ENCODE peak calls at places on chromosomes 1 and 21, in nine cellular contexts. One of them, this sample, is unnamed. For H3K4me1, the result is how much of the 10 kb centered on the place peaks cover.

GRCh38 chr1:212566522-212567479 is 41.8 kb upstream of the ATF3 start:
- DNase-seq in astrocyte: peak
- DNase-seq in breast epithelium: no peak
- DNase-seq in IMR-90: peak
- DNase-seq in A549: peak
- DNase-seq in ovary: peak
- DNase-seq in suprapubic skin: no peak
- DNase-seq in colonic mucosa: peak
- DNase-seq in aorta: no peak
- DNase-seq in this sample: peak

GRCh38 chr1:150560576-150560975 is 11.4 kb downstream of the ADAMTSL4 start:
- DNase-seq in astrocyte: no peak
- DNase-seq in breast epithelium: no peak
- DNase-seq in IMR-90: no peak
- DNase-seq in A549: no peak
- DNase-seq in ovary: no peak
- DNase-seq in suprapubic skin: no peak
- DNase-seq in colonic mucosa: no peak
- DNase-seq in aorta: no peak
- DNase-seq in this sample: no peak

GRCh38 chr1:2627746-2628145 is 5.1 kb downstream of the MMEL1 start:
- DNase-seq in astrocyte: no peak
- DNase-seq in breast epithelium: peak
- DNase-seq in IMR-90: no peak
- DNase-seq in A549: no peak
- DNase-seq in ovary: no peak
- DNase-seq in suprapubic skin: no peak
- DNase-seq in colonic mucosa: no peak
- DNase-seq in aorta: no peak
- DNase-seq in this sample: no peak

GRCh38 chr1:93433407-93433961 is 14.4 kb upstream of the FNBP1L start:
- DNase-seq in astrocyte: no peak
- DNase-seq in breast epithelium: no peak
- DNase-seq in IMR-90: no peak
- DNase-seq in A549: no peak
- DNase-seq in ovary: no peak
- DNase-seq in suprapubic skin: no peak
- DNase-seq in colonic mucosa: no peak
- DNase-seq in aorta: no peak
- DNase-seq in this sample: no peak

GRCh38 chr1:159771501-159771900 is 9.3 kb upstream of the DUSP23 start:
- DNase-seq in astrocyte: no peak
- DNase-seq in breast epithelium: no peak
- DNase-seq in IMR-90: no peak
- DNase-seq in A549: no peak
- DNase-seq in ovary: no peak
- DNase-seq in suprapubic skin: no peak
- DNase-seq in colonic mucosa: no peak
- DNase-seq in aorta: no peak
- DNase-seq in this sample: no peak

GRCh38 chr1:240706150-240706904 is 94.4 kb upstream of the GREM2 start:
- DNase-seq in astrocyte: peak
- DNase-seq in breast epithelium: no peak
- DNase-seq in IMR-90: peak
- DNase-seq in A549: no peak
- DNase-seq in ovary: no peak
- DNase-seq in suprapubic skin: no peak
- DNase-seq in colonic mucosa: no peak
- DNase-seq in aorta: no peak
- DNase-seq in this sample: no peak

GRCh38 chr21:35648512-35648911 is 411.8 kb downstream of the SETD4 start:
- DNase-seq in astrocyte: no peak
- DNase-seq in breast epithelium: no peak
- DNase-seq in IMR-90: no peak
- DNase-seq in A549: no peak
- DNase-seq in ovary: no peak
- DNase-seq in suprapubic skin: no peak
- DNase-seq in colonic mucosa: no peak
- DNase-seq in aorta: no peak
- DNase-seq in this sample: no peak

GRCh38 chr1:28112388-28113311 is 24.2 kb upstream of the EYA3 start:
- DNase-seq in astrocyte: peak
- DNase-seq in breast epithelium: no peak
- DNase-seq in IMR-90: peak
- DNase-seq in A549: no peak
- DNase-seq in ovary: no peak
- DNase-seq in suprapubic skin: no peak
- DNase-seq in colonic mucosa: peak
- DNase-seq in aorta: no peak
- DNase-seq in this sample: no peak

GRCh38 chr1:218412181-218412580 is 67.0 kb downstream of the TGFB2 start:
- DNase-seq in astrocyte: peak
- DNase-seq in breast epithelium: no peak
- DNase-seq in IMR-90: peak
- DNase-seq in A549: no peak
- DNase-seq in ovary: no peak
- DNase-seq in suprapubic skin: no peak
- DNase-seq in colonic mucosa: no peak
- DNase-seq in aorta: no peak
- DNase-seq in this sample: no peak

GRCh38 chr1:7565099-7565750 is 205.9 kb upstream of the VAMP3 start:
- DNase-seq in astrocyte: no peak
- DNase-seq in breast epithelium: no peak
- DNase-seq in IMR-90: no peak
- DNase-seq in A549: no peak
- DNase-seq in ovary: no peak
- DNase-seq in suprapubic skin: no peak
- DNase-seq in colonic mucosa: no peak
- DNase-seq in aorta: peak
- DNase-seq in this sample: no peak

GRCh38 chr1:117828206-117828605 is 101.2 kb downstream of the GDAP2 start:
- DNase-seq in astrocyte: peak
- DNase-seq in breast epithelium: no peak
- DNase-seq in IMR-90: peak
- DNase-seq in A549: no peak
- DNase-seq in ovary: no peak
- DNase-seq in suprapubic skin: no peak
- DNase-seq in colonic mucosa: peak
- DNase-seq in aorta: peak
- DNase-seq in this sample: peak

GRCh38 chr1:18764362-18764761 is 95.1 kb downstream of the TAS1R2 start:
- DNase-seq in astrocyte: no peak
- DNase-seq in breast epithelium: no peak
- DNase-seq in IMR-90: no peak
- DNase-seq in A549: no peak
- DNase-seq in ovary: no peak
- DNase-seq in suprapubic skin: no peak
- DNase-seq in colonic mucosa: no peak
- DNase-seq in aorta: no peak
- DNase-seq in this sample: no peak

GRCh38 chr1:41498809-41499208 is 14.3 kb upstream of the EDN2 start:
- DNase-seq in astrocyte: no peak
- DNase-seq in breast epithelium: peak
- DNase-seq in IMR-90: peak
- DNase-seq in A549: no peak
- DNase-seq in ovary: no peak
- DNase-seq in suprapubic skin: no peak
- DNase-seq in colonic mucosa: peak
- DNase-seq in aorta: peak
- DNase-seq in this sample: no peak

DNA sequence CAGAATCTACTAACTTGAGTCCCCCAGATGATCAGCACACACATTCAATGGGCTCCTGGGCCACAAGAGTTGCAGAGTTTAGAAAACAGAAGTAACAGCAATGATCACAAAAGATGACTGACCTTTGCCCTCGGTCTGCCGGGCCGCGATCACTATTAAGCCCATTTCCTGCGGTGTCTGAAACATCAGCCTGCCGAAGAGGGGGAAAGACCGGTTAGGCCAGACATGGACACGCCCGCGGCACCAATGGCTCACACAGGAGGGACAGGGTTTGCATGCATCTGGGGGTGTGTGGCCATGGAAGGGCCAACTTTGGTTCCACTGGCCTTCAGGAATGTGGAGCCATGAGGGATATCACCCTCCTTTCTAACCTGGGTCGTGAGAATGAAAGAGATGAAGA is 68.2 kb downstream of the SIM2 start:
- DNase-seq in astrocyte: no peak
- DNase-seq in breast epithelium: no peak
- DNase-seq in IMR-90: no peak
- DNase-seq in A549: no peak
- DNase-seq in ovary: no peak
- DNase-seq in suprapubic skin: no peak
- DNase-seq in colonic mucosa: no peak
- DNase-seq in aorta: no peak
- DNase-seq in this sample: no peak
- H3K4me1 ChIP-seq in astrocyte: under half
- H3K4me1 ChIP-seq in breast epithelium: under half
- H3K4me1 ChIP-seq in IMR-90: under half
- H3K4me1 ChIP-seq in A549: under half
- H3K4me1 ChIP-seq in ovary: under half
- H3K4me1 ChIP-seq in suprapubic skin: under half
- H3K4me1 ChIP-seq in colonic mucosa: under half
- H3K4me1 ChIP-seq in aorta: under half
- H3K4me1 ChIP-seq in this sample: under half

GRCh38 chr1:9737057-9737456 is 85.5 kb downstream of the PIK3CD start:
- DNase-seq in astrocyte: no peak
- DNase-seq in breast epithelium: no peak
- DNase-seq in IMR-90: no peak
- DNase-seq in A549: no peak
- DNase-seq in ovary: no peak
- DNase-seq in suprapubic skin: no peak
- DNase-seq in colonic mucosa: no peak
- DNase-seq in aorta: peak
- DNase-seq in this sample: no peak
- H3K4me1 ChIP-seq in astrocyte: under half
- H3K4me1 ChIP-seq in breast epithelium: under half
- H3K4me1 ChIP-seq in IMR-90: under half
- H3K4me1 ChIP-seq in A549: under half
- H3K4me1 ChIP-seq in ovary: under half
- H3K4me1 ChIP-seq in suprapubic skin: under half
- H3K4me1 ChIP-seq in colonic mucosa: under half
- H3K4me1 ChIP-seq in aorta: under half
- H3K4me1 ChIP-seq in this sample: under half

GRCh38 chr1:63352736-63353135 is 14.7 kb upstream of the ALG6 start:
- DNase-seq in astrocyte: no peak
- DNase-seq in breast epithelium: no peak
- DNase-seq in IMR-90: no peak
- DNase-seq in A549: no peak
- DNase-seq in ovary: no peak
- DNase-seq in suprapubic skin: no peak
- DNase-seq in colonic mucosa: no peak
- DNase-seq in aorta: no peak
- DNase-seq in this sample: no peak
- H3K4me1 ChIP-seq in astrocyte: under half
- H3K4me1 ChIP-seq in breast epithelium: under half
- H3K4me1 ChIP-seq in IMR-90: under half
- H3K4me1 ChIP-seq in A549: under half
- H3K4me1 ChIP-seq in ovary: under half
- H3K4me1 ChIP-seq in suprapubic skin: under half
- H3K4me1 ChIP-seq in colonic mucosa: under half
- H3K4me1 ChIP-seq in aorta: under half
- H3K4me1 ChIP-seq in this sample: under half

GRCh38 chr1:43836267-43836951 is 97.2 kb upstream of the ARTN start:
- DNase-seq in astrocyte: no peak
- DNase-seq in breast epithelium: no peak
- DNase-seq in IMR-90: no peak
- DNase-seq in A549: no peak
- DNase-seq in ovary: peak
- DNase-seq in suprapubic skin: no peak
- DNase-seq in colonic mucosa: peak
- DNase-seq in aorta: peak
- DNase-seq in this sample: no peak
- H3K4me1 ChIP-seq in astrocyte: under half
- H3K4me1 ChIP-seq in breast epithelium: under half
- H3K4me1 ChIP-seq in IMR-90: under half
- H3K4me1 ChIP-seq in A549: under half
- H3K4me1 ChIP-seq in ovary: under half
- H3K4me1 ChIP-seq in suprapubic skin: under half
- H3K4me1 ChIP-seq in colonic mucosa: under half
- H3K4me1 ChIP-seq in aorta: under half
- H3K4me1 ChIP-seq in this sample: under half

DNA sequence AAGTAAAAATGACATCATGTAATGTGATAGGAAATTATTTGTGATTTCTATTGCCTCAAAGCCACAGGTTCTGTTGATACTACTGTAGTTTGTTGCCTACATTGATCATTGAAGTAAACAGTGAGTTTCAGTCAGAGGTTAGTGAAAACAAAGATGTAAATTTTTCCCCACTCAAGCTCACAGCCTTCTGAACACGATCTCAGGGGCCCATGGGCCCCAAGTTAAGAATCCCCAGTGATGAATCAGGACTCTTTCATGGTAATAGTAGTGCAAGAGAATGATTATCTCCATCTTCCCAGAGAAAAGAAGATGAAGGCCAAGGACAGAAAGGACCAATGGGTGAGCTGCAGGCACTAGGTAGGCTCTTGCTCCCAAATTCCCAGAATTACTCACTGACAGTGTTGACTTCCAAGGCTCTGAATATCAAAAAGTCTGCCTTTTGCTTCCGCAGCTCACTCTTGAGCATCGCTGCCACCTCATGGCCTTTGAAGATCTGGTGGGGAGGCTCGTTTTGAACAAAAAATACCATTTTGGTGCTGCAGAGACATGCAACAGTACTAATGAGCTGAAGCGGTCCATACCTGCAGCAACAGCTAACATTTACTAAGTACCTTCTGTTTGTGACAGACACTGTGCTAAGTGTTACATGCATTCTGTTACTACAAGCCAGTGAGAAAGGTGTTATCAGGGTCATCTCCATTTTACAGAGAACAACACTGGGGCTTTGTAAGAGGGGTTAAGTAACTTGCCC is 113.3 kb downstream of the KIAA0319L start:
- DNase-seq in astrocyte: no peak
- DNase-seq in breast epithelium: no peak
- DNase-seq in IMR-90: peak
- DNase-seq in A549: no peak
- DNase-seq in ovary: no peak
- DNase-seq in suprapubic skin: no peak
- DNase-seq in colonic mucosa: no peak
- DNase-seq in aorta: no peak
- DNase-seq in this sample: no peak
- H3K4me1 ChIP-seq in astrocyte: under half
- H3K4me1 ChIP-seq in breast epithelium: under half
- H3K4me1 ChIP-seq in IMR-90: under half
- H3K4me1 ChIP-seq in A549: under half
- H3K4me1 ChIP-seq in ovary: under half
- H3K4me1 ChIP-seq in suprapubic skin: under half
- H3K4me1 ChIP-seq in colonic mucosa: under half
- H3K4me1 ChIP-seq in aorta: under half
- H3K4me1 ChIP-seq in this sample: under half

This sample was measured in tibial nerve.